ENCODE peak calls at places on chromosome 19, in seven cellular contexts. K is cardiac septum; E is activated T-cell treated with anti-CD3 and anti-CD28 coated beads for 1 hour; S is activated T-helper 1 cell treated with Interleukin-2 at 50 U/mL for 16 hours; P is activated naive CD8-positive, alpha-beta T cell treated with anti-CD3 and anti-CD28 coated beads, Interleukin-2, amount 50 U/mL, for 24 hours; V is HepG2; I is activated gamma-delta T cell treated with Interleukin-2 at 50 U/mL for 16 hours. Z is an unnamed sample.
A peak's percentile ranks its signal among the peaks of the same experiment; 100 is the strongest.

GRCh38 chr19:3024870-3025515 is 4.1 kb downstream of the TLE2 start:
- DNase-seq in K (no peak), E (no peak), S (no peak), P (no peak), V (no peak), I (no peak), Z (no peak)

GRCh38 chr19:8046569-8047165 is 5.9 kb upstream of the CCL25 start:
- DNase-seq in K (no peak), E (no peak), S (no peak), P (no peak), V (no peak), I (no peak), Z (no peak)

GRCh38 chr19:55179570-55180484 is at the start of gene SYT5:
- DNase-seq in K (no peak), E (peak; percentile 57), S (peak; percentile 43), P (peak; percentile 74), V (no peak), I (peak; percentile 52), Z (peak; percentile 14)

GRCh38 chr19:5667751-5668271 is 12.5 kb downstream of the MICOS13 start:
- DNase-seq in K (no peak), E (no peak), S (no peak), P (no peak), V (no peak), I (no peak), Z (no peak)

GRCh38 chr19:47315125-47315821 is 5.6 kb downstream of the C5AR1 start:
- DNase-seq in K (peak; percentile 92), E (no peak), S (no peak), P (peak; percentile 30), V (peak; percentile 97), I (no peak), Z (peak; percentile 87)

GRCh38 chr19:1250374-1251232 is 2.2 kb downstream of the MIDN start:
- DNase-seq in K (no peak), E (peak; percentile 48), S (no peak), P (peak; percentile 57), V (peak; percentile 68), I (peak; percentile 70), Z (no peak)

GRCh38 chr19:18489627-18490184 is 32.2 kb downstream of the ELL start:
- DNase-seq in K (no peak), E (no peak), S (no peak), P (no peak), V (no peak), I (no peak), Z (no peak)

GRCh38 chr19:43126720-43127119 is 44.2 kb upstream of the PSG2 start:
- DNase-seq in K (no peak), E (no peak), S (no peak), P (no peak), V (no peak), I (no peak), Z (no peak)

GRCh38 chr19:5974721-5975387 is 3.1 kb downstream of the RANBP3 start:
- DNase-seq in K (no peak), E (no peak), S (no peak), P (peak; percentile 50), V (peak; percentile 93), I (no peak), Z (no peak)